ENCODE peak calls at places on chromosomes 2 and 18, in ten cellular contexts. C is WTC11, U is mucosa of descending colon, A is progenitor cell of endocrine pancreas, I is endothelial cell, N is cardiac fibroblast, E is choroid plexus epithelial cell, W is PC-3, P is A549, S is endothelial cell of umbilical vein. D is an unnamed sample.

GRCh38 chr2:99957724-99958123 is 184.7 kb downstream of the AFF3 start:
- DNase-seq in C (no peak), U (no peak), A (no peak), I (no peak), N (no peak), E (no peak), W (no peak), P (no peak), S (no peak), D (no peak)

GRCh38 chr18:44791520-44791919 is 110.8 kb downstream of the SETBP1 start:
- DNase-seq in C (no peak), U (no peak), A (no peak), I (no peak), N (no peak), E (no peak), W (no peak), P (no peak), S (no peak), D (no peak)

GRCh38 chr2:128362889-128363228 is 44.2 kb upstream of the HS6ST1 start:
- DNase-seq in C (peak), U (no peak), A (no peak), I (no peak), N (peak), E (peak), W (no peak), P (peak), S (no peak), D (peak)

GRCh38 chr2:195766691-195767090 is 109.7 kb downstream of the SLC39A10 start:
- DNase-seq in C (no peak), U (no peak), A (no peak), I (no peak), N (no peak), E (no peak), W (no peak), P (no peak), S (no peak), D (no peak)

GRCh38 chr2:152050345-152050744 is 48.5 kb downstream of the CACNB4 start:
- DNase-seq in C (no peak), U (no peak), A (no peak), I (no peak), N (no peak), E (no peak), W (no peak), P (no peak), S (no peak), D (no peak)

GRCh38 chr2:45675130-45675812 is 23.8 kb downstream of the PRKCE start:
- DNase-seq in C (no peak), U (peak), A (no peak), I (no peak), N (peak), E (no peak), W (peak), P (no peak), S (no peak), D (no peak)

GRCh38 chr2:111031546-111032484 is 88.9 kb upstream of the BCL2L11 start:
- DNase-seq in C (no peak), U (no peak), A (no peak), I (no peak), N (peak), E (no peak), W (peak), P (no peak), S (no peak), D (no peak)

GRCh38 chr2:100561191-100561590 is 1.6 kb upstream of the PDCL3 start:
- DNase-seq in C (no peak), U (no peak), A (no peak), I (no peak), N (peak), E (no peak), W (peak), P (no peak), S (no peak), D (no peak)

GRCh38 chr2:176269319-176270099 is at the start of gene MTX2:
- DNase-seq in C (peak), U (peak), A (peak), I (peak), N (peak), E (peak), W (peak), P (peak), S (peak), D (peak)

GRCh38 chr2:55026202-55026601 is 24.0 kb downstream of the RTN4 start:
- DNase-seq in C (no peak), U (no peak), A (no peak), I (no peak), N (peak), E (peak), W (no peak), P (no peak), S (peak), D (no peak)

GRCh38 chr18:6156446-6156845 is 258.3 kb downstream of the L3MBTL4 start:
- DNase-seq in C (no peak), U (no peak), A (no peak), I (no peak), N (no peak), E (no peak), W (no peak), P (no peak), S (no peak), D (no peak)

GRCh38 chr2:112175333-112175732 is 37.1 kb downstream of the FBLN7 start:
- DNase-seq in C (no peak), U (no peak), A (no peak), I (no peak), N (no peak), E (no peak), W (no peak), P (no peak), S (no peak), D (no peak)

GRCh38 chr18:3615374-3615773 is 165.4 kb downstream of the TGIF1 start:
- DNase-seq in C (no peak), U (no peak), A (no peak), I (no peak), N (no peak), E (no peak), W (no peak), P (no peak), S (no peak), D (no peak)

GRCh38 chr2:216683846-216684245 is 11.5 kb downstream of the IGFBP5 start:
- DNase-seq in C (no peak), U (peak), A (no peak), I (no peak), N (peak), E (peak), W (no peak), P (peak), S (no peak), D (no peak)

GRCh38 chr2:81894451-81894990 is 1590.0 kb upstream of the LRRTM1 start:
- DNase-seq in C (no peak), U (no peak), A (no peak), I (no peak), N (no peak), E (peak), W (peak), P (no peak), S (no peak), D (no peak)

GRCh38 chr2:220445429-220446105 is 818.1 kb downstream of the SLC4A3 start:
- DNase-seq in C (no peak), U (no peak), A (no peak), I (no peak), N (peak), E (peak), W (peak), P (no peak), S (no peak), D (no peak)

GRCh38 chr2:128444816-128445532 is 126.3 kb upstream of the HS6ST1 start:
- DNase-seq in C (no peak), U (no peak), A (no peak), I (peak), N (no peak), E (peak), W (no peak), P (no peak), S (no peak), D (peak)

GRCh38 chr2:25740810-25741381 is 67.5 kb upstream of the DTNB start:
- DNase-seq in C (peak), U (no peak), A (no peak), I (no peak), N (no peak), E (peak), W (no peak), P (no peak), S (no peak), D (no peak)

GRCh38 chr2:72834561-72834960 is 8.7 kb upstream of the EXOC6B start:
- DNase-seq in C (no peak), U (no peak), A (no peak), I (no peak), N (no peak), E (no peak), W (no peak), P (no peak), S (no peak), D (no peak)

GRCh38 chr18:48940854-48941531 is 9.8 kb downstream of the SMAD7 start:
- DNase-seq in C (no peak), U (peak), A (no peak), I (peak), N (no peak), E (no peak), W (no peak), P (no peak), S (peak), D (no peak)

GRCh38 chr18:25561923-25562322 is 210.0 kb upstream of the ZNF521 start:
- DNase-seq in C (peak), U (peak), A (no peak), I (peak), N (peak), E (peak), W (peak), P (peak), S (peak), D (no peak)

GRCh38 chr2:241951920-241952319 is 82.4 kb downstream of the RTP5 start:
- DNase-seq in C (no peak), U (no peak), A (no peak), I (no peak), N (no peak), E (no peak), W (no peak), P (no peak), S (no peak), D (no peak)

GRCh38 chr18:13004316-13004879 is 13.2 kb downstream of the CEP192 start:
- DNase-seq in C (no peak), U (no peak), A (no peak), I (no peak), N (no peak), E (no peak), W (no peak), P (no peak), S (no peak), D (no peak)

GRCh38 chr2:146989726-146990125 is 855.1 kb upstream of the ACVR2A start:
- DNase-seq in C (no peak), U (no peak), A (no peak), I (no peak), N (no peak), E (peak), W (no peak), P (no peak), S (no peak), D (no peak)

GRCh38 chr2:174176898-174177297 is 71.4 kb downstream of the OLA1 start:
- DNase-seq in C (no peak), U (no peak), A (no peak), I (no peak), N (peak), E (peak), W (peak), P (no peak), S (no peak), D (no peak)

GRCh38 chr2:148813603-148814065 is 61.4 kb upstream of the KIF5C start:
- DNase-seq in C (peak), U (peak), A (no peak), I (peak), N (no peak), E (no peak), W (no peak), P (no peak), S (no peak), D (no peak)

DNA sequence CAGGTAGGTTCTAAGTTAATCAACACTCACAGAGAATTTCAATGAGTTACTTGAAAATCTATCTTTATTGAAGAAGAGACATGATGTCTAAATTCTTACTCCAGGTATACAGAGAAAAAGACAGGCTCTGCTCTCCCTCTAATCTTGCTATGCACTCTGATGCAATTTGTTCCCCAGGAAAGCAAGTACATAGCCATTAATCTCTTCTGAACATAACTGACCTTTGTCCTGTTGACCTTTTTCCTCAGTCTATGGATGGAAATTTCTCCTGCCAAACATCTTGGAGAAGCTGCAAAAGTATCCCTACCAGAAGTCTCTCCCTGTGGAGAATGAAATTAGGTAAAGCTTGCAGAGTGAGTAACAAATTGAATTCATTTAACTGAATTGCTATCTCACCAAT is 484.3 kb upstream of the CHAC2 start:
- DNase-seq in C (no peak), U (no peak), A (no peak), I (no peak), N (no peak), E (no peak), W (no peak), P (no peak), S (no peak), D (no peak)
- TF ChIP-seq CTCF in C (no peak), U (no peak), A (no peak), I (no peak), N (no peak), E (no peak), W (no peak), P (no peak), S (no peak), D (no peak)

DNA sequence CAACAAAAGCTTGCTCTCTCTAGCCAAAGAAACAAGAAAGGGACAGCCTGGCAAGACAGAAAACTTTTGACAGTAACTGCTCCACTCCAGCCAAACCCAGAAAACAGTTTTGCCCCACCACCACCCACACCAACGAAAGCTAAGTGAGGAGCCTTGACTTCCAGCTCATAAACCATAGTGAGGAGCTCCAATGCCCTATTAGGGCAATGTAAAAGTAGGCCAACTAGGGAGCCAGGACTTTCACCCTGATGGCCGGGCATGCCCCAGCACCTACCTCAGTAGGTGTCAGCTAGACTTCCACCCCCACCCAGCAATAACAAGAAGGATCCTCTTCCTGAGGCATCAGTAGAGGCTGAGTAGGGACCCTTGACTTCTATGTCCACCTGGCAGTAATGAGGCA is 35.4 kb downstream of the PELI1 start:
- DNase-seq in C (no peak), U (no peak), A (no peak), I (no peak), N (no peak), E (no peak), W (no peak), P (no peak), S (no peak), D (no peak)
- TF ChIP-seq CTCF in C (no peak), U (no peak), A (no peak), I (no peak), N (no peak), E (no peak), W (no peak), P (no peak), S (no peak), D (no peak)

GRCh38 chr2:122100371-122101150 is 345.1 kb downstream of the TSN start:
- DNase-seq in C (no peak), U (no peak), A (no peak), I (no peak), N (peak), E (peak), W (no peak), P (no peak), S (no peak), D (no peak)
- TF ChIP-seq CTCF in C (no peak), U (no peak), A (no peak), I (no peak), N (no peak), E (no peak), W (no peak), P (no peak), S (no peak), D (no peak)

GRCh38 chr2:79086255-79086654 is 1.5 kb downstream of the REG1B start:
- DNase-seq in C (no peak), U (no peak), A (no peak), I (no peak), N (no peak), E (no peak), W (no peak), P (no peak), S (no peak), D (no peak)

GRCh38 chr2:79082987-79083386 is 4.8 kb downstream of the REG1B start:
- DNase-seq in C (no peak), U (no peak), A (no peak), I (no peak), N (no peak), E (no peak), W (no peak), P (no peak), S (no peak), D (no peak)

GRCh38 chr2:79084495-79085135 is 3.2 kb downstream of the REG1B start:
- DNase-seq in C (no peak), U (no peak), A (no peak), I (no peak), N (no peak), E (no peak), W (no peak), P (no peak), S (no peak), D (no peak)

GRCh38 chr2:79083846-79084376 is 3.9 kb downstream of the REG1B start:
- DNase-seq in C (no peak), U (no peak), A (no peak), I (no peak), N (no peak), E (no peak), W (no peak), P (no peak), S (no peak), D (no peak)

GRCh38 chr2:79085382-79085781 is 2.4 kb downstream of the REG1B start:
- DNase-seq in C (no peak), U (no peak), A (no peak), I (no peak), N (no peak), E (no peak), W (no peak), P (no peak), S (no peak), D (no peak)
- TF ChIP-seq CTCF in C (no peak), U (no peak), A (no peak), I (no peak), N (no peak), E (no peak), W (no peak), P (no peak), S (no peak), D (no peak)

DNA sequence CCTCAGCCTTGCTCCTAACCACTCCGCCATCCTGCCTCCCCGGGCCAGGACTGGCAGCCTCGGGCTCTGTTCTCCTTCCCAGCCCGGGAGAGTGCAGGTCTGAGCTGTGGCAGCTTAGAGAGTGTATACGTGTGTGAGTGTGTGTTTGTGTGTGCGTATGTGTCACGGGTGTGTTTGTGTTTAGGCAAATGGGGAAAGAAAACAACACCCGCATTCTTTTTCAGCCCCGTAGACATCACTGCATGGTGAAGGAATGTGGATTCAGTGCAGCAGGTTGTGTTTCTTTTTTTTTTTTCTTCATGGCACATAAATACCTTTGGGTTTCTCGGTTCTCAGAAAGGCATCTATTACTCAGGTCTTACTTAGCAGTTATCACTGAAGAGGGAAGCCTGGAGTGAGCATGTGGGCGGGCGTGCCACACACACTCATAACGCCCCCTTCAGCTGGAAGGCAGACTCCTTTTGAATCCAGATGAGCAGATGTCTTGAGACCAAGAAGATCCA is 44.2 kb downstream of the GLI2 start:
- DNase-seq in C (no peak), U (no peak), A (no peak), I (no peak), N (peak), E (peak), W (peak), P (peak), S (no peak), D (no peak)
- TF ChIP-seq CTCF in C (no peak), U (no peak), A (no peak), I (no peak), N (peak), E (peak), W (no peak), P (no peak), S (no peak), D (no peak)

GRCh38 chr2:6917071-6917760 is at the start of gene RNF144A:
- DNase-seq in C (peak), U (peak), A (peak), I (peak), N (peak), E (peak), W (peak), P (peak), S (peak), D (peak)
- TF ChIP-seq CTCF in C (peak), U (peak), A (peak), I (peak), N (no peak), E (peak), W (peak), P (peak), S (peak), D (peak)